ENCODE peak calls at places on chromosome 7, in four cellular contexts. One of them, this sample, is unnamed.

GRCh38 chr7:51472017-51472296 is 155.3 kb upstream of the COBL start:
- DNase-seq in cardiac fibroblast: no peak
- DNase-seq in osteoblast: peak
- DNase-seq in fibroblast of mammary gland: no peak
- DNase-seq in this sample: no peak

GRCh38 chr7:116512524-116513188 is 12.2 kb upstream of the CAV1 start:
- DNase-seq in cardiac fibroblast: peak
- DNase-seq in osteoblast: no peak
- DNase-seq in fibroblast of mammary gland: peak
- DNase-seq in this sample: peak

GRCh38 chr7:17617380-17617779 is 318.9 kb downstream of the AHR start:
- DNase-seq in cardiac fibroblast: no peak
- DNase-seq in osteoblast: no peak
- DNase-seq in fibroblast of mammary gland: no peak
- DNase-seq in this sample: no peak

GRCh38 chr7:32206987-32207386 is 136.8 kb upstream of the PDE1C start:
- DNase-seq in cardiac fibroblast: no peak
- DNase-seq in osteoblast: no peak
- DNase-seq in fibroblast of mammary gland: peak
- DNase-seq in this sample: peak

GRCh38 chr7:90624128-90624980 is 28.2 kb downstream of the CDK14 start:
- DNase-seq in cardiac fibroblast: peak
- DNase-seq in osteoblast: no peak
- DNase-seq in fibroblast of mammary gland: peak
- DNase-seq in this sample: peak

GRCh38 chr7:142441074-142441403 is 183.2 kb upstream of the PRSS58 start:
- DNase-seq in cardiac fibroblast: no peak
- DNase-seq in osteoblast: no peak
- DNase-seq in fibroblast of mammary gland: no peak
- DNase-seq in this sample: no peak

GRCh38 chr7:139058963-139059362 is 23.1 kb upstream of the ZC3HAV1L start:
- DNase-seq in cardiac fibroblast: peak
- DNase-seq in osteoblast: no peak
- DNase-seq in fibroblast of mammary gland: peak
- DNase-seq in this sample: no peak

GRCh38 chr7:129146237-129146979 is 1.9 kb downstream of the TSPAN33 start:
- DNase-seq in cardiac fibroblast: no peak
- DNase-seq in osteoblast: peak
- DNase-seq in fibroblast of mammary gland: no peak
- DNase-seq in this sample: no peak

GRCh38 chr7:2142386-2142785 is 90.4 kb downstream of the MAD1L1 start:
- DNase-seq in cardiac fibroblast: no peak
- DNase-seq in osteoblast: no peak
- DNase-seq in fibroblast of mammary gland: no peak
- DNase-seq in this sample: no peak

GRCh38 chr7:43138710-43139601 is 26.5 kb downstream of the HECW1 start:
- DNase-seq in cardiac fibroblast: peak
- DNase-seq in osteoblast: no peak
- DNase-seq in fibroblast of mammary gland: peak
- DNase-seq in this sample: no peak

GRCh38 chr7:2242541-2243482 is 786 bp downstream of the NUDT1 start:
- DNase-seq in cardiac fibroblast: no peak
- DNase-seq in osteoblast: peak
- DNase-seq in fibroblast of mammary gland: no peak
- DNase-seq in this sample: no peak

GRCh38 chr7:137818036-137818435 is 28.7 kb downstream of the DGKI start:
- DNase-seq in cardiac fibroblast: peak
- DNase-seq in osteoblast: no peak
- DNase-seq in fibroblast of mammary gland: peak
- DNase-seq in this sample: peak

GRCh38 chr7:127683776-127684681 is 32.0 kb downstream of the SND1 start:
- DNase-seq in cardiac fibroblast: peak
- DNase-seq in osteoblast: no peak
- DNase-seq in fibroblast of mammary gland: peak
- DNase-seq in this sample: no peak

GRCh38 chr7:12066561-12066960 is 144.5 kb upstream of the TMEM106B start:
- DNase-seq in cardiac fibroblast: peak
- DNase-seq in osteoblast: no peak
- DNase-seq in fibroblast of mammary gland: peak
- DNase-seq in this sample: peak

GRCh38 chr7:142709921-142710320 is 39.4 kb upstream of the PRSS1 start:
- DNase-seq in cardiac fibroblast: no peak
- DNase-seq in osteoblast: no peak
- DNase-seq in fibroblast of mammary gland: no peak
- DNase-seq in this sample: no peak

GRCh38 chr7:55546826-55547225 is 25.5 kb downstream of the VOPP1 start:
- DNase-seq in cardiac fibroblast: peak
- DNase-seq in osteoblast: peak
- DNase-seq in fibroblast of mammary gland: peak
- DNase-seq in this sample: peak

GRCh38 chr7:418636-419280 is 100.9 kb downstream of the PDGFA start:
- DNase-seq in cardiac fibroblast: no peak
- DNase-seq in osteoblast: peak
- DNase-seq in fibroblast of mammary gland: no peak
- DNase-seq in this sample: no peak

GRCh38 chr7:34991938-34992840 is 45.1 kb downstream of the DPY19L1 start:
- DNase-seq in cardiac fibroblast: peak
- DNase-seq in osteoblast: peak
- DNase-seq in fibroblast of mammary gland: peak
- DNase-seq in this sample: peak

GRCh38 chr7:44965937-44966730 is 12.7 kb downstream of the MYO1G start:
- DNase-seq in cardiac fibroblast: no peak
- DNase-seq in osteoblast: no peak
- DNase-seq in fibroblast of mammary gland: no peak
- DNase-seq in this sample: no peak

GRCh38 chr7:44969049-44969700 is 9.6 kb downstream of the MYO1G start:
- DNase-seq in cardiac fibroblast: no peak
- DNase-seq in osteoblast: no peak
- DNase-seq in fibroblast of mammary gland: no peak
- DNase-seq in this sample: no peak

GRCh38 chr7:44966731-44967538 is 11.9 kb downstream of the MYO1G start:
- DNase-seq in cardiac fibroblast: no peak
- DNase-seq in osteoblast: no peak
- DNase-seq in fibroblast of mammary gland: no peak
- DNase-seq in this sample: no peak

GRCh38 chr7:44969701-44970494 is 8.9 kb downstream of the MYO1G start:
- DNase-seq in cardiac fibroblast: no peak
- DNase-seq in osteoblast: no peak
- DNase-seq in fibroblast of mammary gland: no peak
- DNase-seq in this sample: no peak

GRCh38 chr7:44967571-44968446 is 11.0 kb downstream of the MYO1G start:
- DNase-seq in cardiac fibroblast: peak
- DNase-seq in osteoblast: peak
- DNase-seq in fibroblast of mammary gland: no peak
- DNase-seq in this sample: no peak
- TF ChIP-seq CTCF in cardiac fibroblast: peak
- TF ChIP-seq CTCF in osteoblast: peak
- TF ChIP-seq CTCF in fibroblast of mammary gland: peak
- TF ChIP-seq CTCF in this sample: no peak

DNA sequence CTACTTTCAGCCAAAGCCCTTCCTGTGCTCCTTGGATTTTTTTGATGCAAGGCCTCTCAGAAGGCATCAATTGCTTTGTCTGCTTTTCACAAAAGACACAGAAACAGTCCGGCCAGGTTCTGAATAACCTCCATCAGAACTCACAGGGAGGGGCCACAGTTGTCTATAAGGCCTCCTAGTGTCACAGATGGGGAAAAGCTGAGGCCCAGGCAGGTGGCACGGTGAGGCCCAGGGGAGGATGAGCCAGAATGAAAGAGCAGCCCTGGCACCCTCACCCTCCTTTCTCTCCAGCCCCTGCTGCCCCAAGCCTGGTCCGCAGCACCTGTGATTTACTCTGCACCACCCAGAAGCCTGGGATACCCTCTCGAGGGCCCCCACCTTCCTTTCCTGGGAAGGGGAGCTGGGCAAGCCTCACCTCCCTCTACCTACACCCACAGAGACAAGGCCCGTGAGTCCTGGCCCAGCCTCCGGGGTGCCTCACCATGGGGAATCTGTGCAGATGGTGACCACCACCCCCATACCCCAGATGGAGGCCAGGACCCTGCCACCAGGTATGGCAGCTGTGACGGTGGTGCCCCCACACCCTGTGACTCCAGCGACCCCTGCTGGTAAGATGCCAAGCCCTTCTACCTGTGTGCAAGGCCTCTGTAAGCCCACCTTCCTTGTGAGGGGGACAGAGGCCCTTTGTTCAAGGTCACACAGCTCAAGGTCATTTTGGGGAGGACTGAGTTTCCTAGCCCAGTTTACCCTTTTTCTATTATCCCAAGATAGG is 26.2 kb upstream of the ZNF467 start:
- DNase-seq in cardiac fibroblast: no peak
- DNase-seq in osteoblast: no peak
- DNase-seq in fibroblast of mammary gland: no peak
- DNase-seq in this sample: peak
- TF ChIP-seq CTCF in cardiac fibroblast: peak
- TF ChIP-seq CTCF in osteoblast: no peak
- TF ChIP-seq CTCF in fibroblast of mammary gland: no peak
- TF ChIP-seq CTCF in this sample: peak

GRCh38 chr7:47474937-47475879 is 106.7 kb downstream of the TNS3 start:
- DNase-seq in cardiac fibroblast: peak
- DNase-seq in osteoblast: peak
- DNase-seq in fibroblast of mammary gland: peak
- DNase-seq in this sample: peak
- TF ChIP-seq CTCF in cardiac fibroblast: no peak
- TF ChIP-seq CTCF in osteoblast: no peak
- TF ChIP-seq CTCF in fibroblast of mammary gland: no peak
- TF ChIP-seq CTCF in this sample: no peak

GRCh38 chr7:102125127-102125561 is 161.5 kb upstream of the SH2B2 start:
- DNase-seq in cardiac fibroblast: peak
- DNase-seq in osteoblast: peak
- DNase-seq in fibroblast of mammary gland: peak
- DNase-seq in this sample: peak
- TF ChIP-seq CTCF in cardiac fibroblast: no peak
- TF ChIP-seq CTCF in osteoblast: peak
- TF ChIP-seq CTCF in fibroblast of mammary gland: no peak
- TF ChIP-seq CTCF in this sample: no peak

GRCh38 chr7:4937411-4937810 is 21.6 kb downstream of the MMD2 start:
- DNase-seq in cardiac fibroblast: no peak
- DNase-seq in osteoblast: no peak
- DNase-seq in fibroblast of mammary gland: no peak
- DNase-seq in this sample: no peak

GRCh38 chr7:4929005-4929404 is 30.0 kb downstream of the MMD2 start:
- DNase-seq in cardiac fibroblast: no peak
- DNase-seq in osteoblast: no peak
- DNase-seq in fibroblast of mammary gland: no peak
- DNase-seq in this sample: no peak

GRCh38 chr7:4934419-4935025 is 24.5 kb downstream of the MMD2 start:
- DNase-seq in cardiac fibroblast: no peak
- DNase-seq in osteoblast: no peak
- DNase-seq in fibroblast of mammary gland: no peak
- DNase-seq in this sample: no peak

GRCh38 chr7:4928445-4928844 is 30.5 kb downstream of the MMD2 start:
- DNase-seq in cardiac fibroblast: no peak
- DNase-seq in osteoblast: no peak
- DNase-seq in fibroblast of mammary gland: no peak
- DNase-seq in this sample: no peak

GRCh38 chr7:4931932-4932331 is 27.1 kb downstream of the MMD2 start:
- DNase-seq in cardiac fibroblast: no peak
- DNase-seq in osteoblast: no peak
- DNase-seq in fibroblast of mammary gland: no peak
- DNase-seq in this sample: peak
- TF ChIP-seq CTCF in cardiac fibroblast: no peak
- TF ChIP-seq CTCF in osteoblast: no peak
- TF ChIP-seq CTCF in fibroblast of mammary gland: no peak
- TF ChIP-seq CTCF in this sample: no peak

DNA sequence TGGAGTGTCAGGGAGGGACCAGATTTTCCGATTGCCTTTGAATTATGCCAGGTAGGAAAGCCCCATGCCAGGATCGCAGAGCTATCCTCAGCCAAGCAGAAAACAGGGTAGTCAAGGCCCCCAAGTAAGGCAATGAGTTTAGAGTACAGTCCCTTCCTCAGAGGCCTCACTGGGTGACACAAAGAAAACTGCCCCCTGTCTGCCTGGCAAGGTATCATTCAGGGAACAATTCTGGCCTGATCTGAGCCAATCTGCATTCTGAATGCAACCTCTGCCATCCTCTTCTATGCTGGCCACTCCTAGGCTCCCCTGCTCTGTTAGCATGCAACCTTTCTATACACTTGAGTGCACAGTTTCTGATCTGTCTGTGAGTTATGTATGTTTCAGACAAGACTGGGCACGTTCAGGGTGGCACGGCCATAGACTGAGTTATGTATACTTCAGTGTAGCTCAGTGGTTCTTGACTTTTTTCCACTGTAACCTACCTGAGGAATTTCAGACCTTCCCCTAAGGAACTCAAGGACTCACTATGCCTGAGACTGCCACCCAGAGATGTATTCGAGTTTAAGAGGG is 336.8 kb downstream of the PLXNA4 start:
- DNase-seq in cardiac fibroblast: no peak
- DNase-seq in osteoblast: no peak
- DNase-seq in fibroblast of mammary gland: no peak
- DNase-seq in this sample: peak
- TF ChIP-seq CTCF in cardiac fibroblast: no peak
- TF ChIP-seq CTCF in osteoblast: no peak
- TF ChIP-seq CTCF in fibroblast of mammary gland: no peak
- TF ChIP-seq CTCF in this sample: no peak

GRCh38 chr7:157228864-157229422 is 90.2 kb downstream of the UBE3C start:
- DNase-seq in cardiac fibroblast: peak
- DNase-seq in osteoblast: peak
- DNase-seq in fibroblast of mammary gland: peak
- DNase-seq in this sample: peak
- TF ChIP-seq CTCF in cardiac fibroblast: peak
- TF ChIP-seq CTCF in osteoblast: peak
- TF ChIP-seq CTCF in fibroblast of mammary gland: peak
- TF ChIP-seq CTCF in this sample: no peak

GRCh38 chr7:6107924-6108323 is 76.7 kb downstream of the ANKRD61 start:
- DNase-seq in cardiac fibroblast: no peak
- DNase-seq in osteoblast: no peak
- DNase-seq in fibroblast of mammary gland: no peak
- DNase-seq in this sample: no peak

GRCh38 chr7:6111041-6111440 is 79.9 kb downstream of the ANKRD61 start:
- DNase-seq in cardiac fibroblast: no peak
- DNase-seq in osteoblast: no peak
- DNase-seq in fibroblast of mammary gland: no peak
- DNase-seq in this sample: no peak

GRCh38 chr7:6106140-6106904 is 75.1 kb downstream of the ANKRD61 start:
- DNase-seq in cardiac fibroblast: peak
- DNase-seq in osteoblast: no peak
- DNase-seq in fibroblast of mammary gland: peak
- DNase-seq in this sample: peak
- TF ChIP-seq CTCF in cardiac fibroblast: peak
- TF ChIP-seq CTCF in osteoblast: peak
- TF ChIP-seq CTCF in fibroblast of mammary gland: peak
- TF ChIP-seq CTCF in this sample: no peak

GRCh38 chr7:4845740-4846142 is 16.1 kb downstream of the PAPOLB start:
- DNase-seq in cardiac fibroblast: peak
- DNase-seq in osteoblast: no peak
- DNase-seq in fibroblast of mammary gland: peak
- DNase-seq in this sample: no peak
- TF ChIP-seq CTCF in cardiac fibroblast: peak
- TF ChIP-seq CTCF in osteoblast: peak
- TF ChIP-seq CTCF in fibroblast of mammary gland: no peak
- TF ChIP-seq CTCF in this sample: no peak